ENCODE peak calls at places on chromosome X, in four cellular contexts. V is PC-3, F is A549, M is NCI-H187. E is an unnamed sample.

GRCh38 chrX:146264763-146265375 is 447.2 kb downstream of the SLITRK2 start:
- DNase-seq in M (peak; percentile 18), F (no peak), V (no peak), E (no peak)

GRCh38 chrX:13099121-13099520 is 54.7 kb upstream of the FAM9C start:
- DNase-seq in F (no peak), M (no peak), V (peak; percentile 4), E (no peak)

GRCh38 chrX:118745570-118745969 is 18.2 kb downstream of the IL13RA1 start:
- DNase-seq in F (no peak), V (no peak), M (no peak), E (no peak)

GRCh38 chrX:118644378-118644777 is 83.0 kb upstream of the IL13RA1 start:
- DNase-seq in M (no peak), F (peak; percentile 46), V (peak; percentile 60), E (no peak)

GRCh38 chrX:12741416-12741815 is 49.8 kb upstream of the PRPS2 start:
- DNase-seq in F (no peak), M (no peak), V (peak; percentile 96), E (no peak)

GRCh38 chrX:15150578-15150977 is 119.3 kb downstream of the ASB9 start:
- DNase-seq in V (no peak), F (no peak), M (no peak), E (no peak)

GRCh38 chrX:26952213-26952612 is 510.9 kb downstream of the PPP4R3C start:
- DNase-seq in F (no peak), M (no peak), V (no peak), E (no peak)

GRCh38 chrX:4314586-4314985 is 601.1 kb upstream of the PRKX start:
- DNase-seq in F (no peak), M (no peak), V (no peak), E (no peak)

GRCh38 chrX:55908685-55909212 is 191.2 kb downstream of the RRAGB start:
- DNase-seq in F (peak; percentile 20), V (peak; percentile 52), M (no peak), E (no peak)

GRCh38 chrX:2391869-2392606 is 108.7 kb downstream of the DHRSX start:
- DNase-seq in F (peak; percentile 95), V (peak; percentile 93), M (no peak), E (no peak)

GRCh38 chrX:16164748-16165147 is 2.5 kb upstream of the MAGEB17 start:
- DNase-seq in V (no peak), F (no peak), M (no peak), E (no peak)

GRCh38 chrX:104488811-104489210 is 77.2 kb upstream of the IL1RAPL2 start:
- DNase-seq in M (no peak), F (no peak), V (peak; percentile 9), E (no peak)

GRCh38 chrX:68511255-68511654 is 12.4 kb downstream of the YIPF6 start:
- DNase-seq in F (peak; percentile 7), V (peak; percentile 70), M (no peak), E (no peak)

GRCh38 chrX:41946973-41947612 is 23.7 kb upstream of the CASK start:
- DNase-seq in M (no peak), F (no peak), V (peak; percentile 45), E (no peak)

GRCh38 chrX:49172280-49172780 is 632 bp downstream of the PLP2 start:
- DNase-seq in F (no peak), M (peak; percentile 24), V (peak; percentile 64), E (peak; percentile 32)

GRCh38 chrX:39445336-39445735 is 644.1 kb downstream of the MID1IP1 start:
- DNase-seq in V (peak; percentile 13), M (no peak), F (no peak), E (no peak)

GRCh38 chrX:69627744-69628143 is 11.8 kb downstream of the EDA start:
- DNase-seq in F (no peak), V (no peak), M (no peak), E (no peak)

GRCh38 chrX:10938371-10938982 is 172.7 kb upstream of the HCCS start:
- DNase-seq in M (no peak), V (no peak), F (no peak), E (no peak)

GRCh38 chrX:136728393-136728792 is 52.3 kb downstream of the ARHGEF6 start:
- DNase-seq in F (no peak), V (no peak), M (no peak), E (no peak)

GRCh38 chrX:148363836-148364235 is 136.6 kb upstream of the AFF2 start:
- DNase-seq in V (no peak), F (no peak), M (no peak), E (no peak)

GRCh38 chrX:47573334-47574095 is 8.7 kb upstream of the TIMP1 start:
- DNase-seq in V (peak; percentile 66), M (no peak), F (no peak), E (no peak)

GRCh38 chrX:68842781-68843581 is 14.2 kb downstream of the EFNB1 start:
- DNase-seq in V (no peak), M (no peak), F (no peak), E (no peak)

GRCh38 chrX:45258741-45259402 is 58.2 kb upstream of the DIPK2B start:
- DNase-seq in F (no peak), V (no peak), M (no peak), E (no peak)